ENCODE peak calls at places on chromosome 3, in eight cellular contexts. S, L, F, R, U, P, D and J are unnamed samples.

GRCh38 chr3:197365621-197366020 is 67.2 kb upstream of the DLG1 start:
- DNase-seq in S (no peak), L (no peak), F (no peak), R (no peak), U (no peak), P (no peak), D (no peak), J (no peak)

GRCh38 chr3:6753536-6753935 is 107.4 kb upstream of the GRM7 start:
- DNase-seq in S (no peak), L (no peak), F (no peak), R (no peak), U (no peak), P (peak; percentile 64), D (no peak), J (no peak)

GRCh38 chr3:24470277-24470676 is 24.4 kb downstream of the THRB start:
- DNase-seq in S (no peak), L (no peak), F (no peak), R (no peak), U (no peak), P (no peak), D (no peak), J (no peak)

GRCh38 chr3:66010348-66011097 is 28.2 kb downstream of the MAGI1 start:
- DNase-seq in S (no peak), L (no peak), F (no peak), R (no peak), U (peak; percentile 9), P (no peak), D (no peak), J (no peak)

GRCh38 chr3:62242846-62243245 is 130.5 kb downstream of the FEZF2 start:
- DNase-seq in S (no peak), L (no peak), F (no peak), R (no peak), U (no peak), P (no peak), D (no peak), J (no peak)

GRCh38 chr3:18758047-18758704 is 333.0 kb upstream of the SATB1 start:
- DNase-seq in S (no peak), L (no peak), F (no peak), R (no peak), U (peak; percentile 0), P (peak; percentile 81), D (no peak), J (peak; percentile 59)

GRCh38 chr3:188584958-188585689 is 431.2 kb downstream of the LPP start:
- DNase-seq in S (no peak), L (no peak), F (no peak), R (no peak), U (peak; percentile 51), P (no peak), D (no peak), J (peak; percentile 51)

GRCh38 chr3:107394502-107394901 is 17.3 kb downstream of the CCDC54 start:
- DNase-seq in S (no peak), L (no peak), F (no peak), R (no peak), U (no peak), P (no peak), D (no peak), J (no peak)

GRCh38 chr3:186700267-186700666 is 16.9 kb upstream of the KNG1 start:
- DNase-seq in S (no peak), L (no peak), F (no peak), R (no peak), U (no peak), P (no peak), D (no peak), J (peak; percentile 3)

GRCh38 chr3:169966951-169967915 is 626 bp downstream of the SEC62 start:
- DNase-seq in S (peak; percentile 26), L (peak; percentile 48), F (no peak), R (peak; percentile 73), U (peak; percentile 66), P (peak; percentile 56), D (peak; percentile 76), J (peak; percentile 60)

GRCh38 chr3:71476950-71477349 is 106.6 kb downstream of the FOXP1 start:
- DNase-seq in S (no peak), L (no peak), F (no peak), R (no peak), U (no peak), P (no peak), D (no peak), J (no peak)

GRCh38 chr3:107285197-107285596 is 92.0 kb upstream of the CCDC54 start:
- DNase-seq in S (peak; percentile 72), L (no peak), F (no peak), R (no peak), U (peak; percentile 74), P (no peak), D (no peak), J (peak; percentile 13)

GRCh38 chr3:169914321-169914720 is 2.9 kb downstream of the SAMD7 start:
- DNase-seq in S (peak; percentile 24), L (peak; percentile 42), F (no peak), R (no peak), U (peak; percentile 26), P (no peak), D (no peak), J (peak; percentile 71)

GRCh38 chr3:49717539-49718418 is 1.7 kb downstream of the AMIGO3 start:
- DNase-seq in S (no peak), L (no peak), F (no peak), R (no peak), U (no peak), P (no peak), D (no peak), J (no peak)

GRCh38 chr3:49720383-49721164 is 1.1 kb upstream of the AMIGO3 start:
- DNase-seq in S (no peak), L (no peak), F (no peak), R (peak; percentile 57), U (no peak), P (no peak), D (peak; percentile 65), J (no peak)

GRCh38 chr3:49721165-49721860 is 1.8 kb upstream of the AMIGO3 start:
- DNase-seq in S (no peak), L (no peak), F (no peak), R (peak; percentile 54), U (no peak), P (no peak), D (no peak), J (no peak)

GRCh38 chr3:49718419-49719213 is 868 bp downstream of the AMIGO3 start:
- DNase-seq in S (no peak), L (no peak), F (no peak), R (peak; percentile 64), U (no peak), P (no peak), D (peak; percentile 69), J (no peak)

DNA sequence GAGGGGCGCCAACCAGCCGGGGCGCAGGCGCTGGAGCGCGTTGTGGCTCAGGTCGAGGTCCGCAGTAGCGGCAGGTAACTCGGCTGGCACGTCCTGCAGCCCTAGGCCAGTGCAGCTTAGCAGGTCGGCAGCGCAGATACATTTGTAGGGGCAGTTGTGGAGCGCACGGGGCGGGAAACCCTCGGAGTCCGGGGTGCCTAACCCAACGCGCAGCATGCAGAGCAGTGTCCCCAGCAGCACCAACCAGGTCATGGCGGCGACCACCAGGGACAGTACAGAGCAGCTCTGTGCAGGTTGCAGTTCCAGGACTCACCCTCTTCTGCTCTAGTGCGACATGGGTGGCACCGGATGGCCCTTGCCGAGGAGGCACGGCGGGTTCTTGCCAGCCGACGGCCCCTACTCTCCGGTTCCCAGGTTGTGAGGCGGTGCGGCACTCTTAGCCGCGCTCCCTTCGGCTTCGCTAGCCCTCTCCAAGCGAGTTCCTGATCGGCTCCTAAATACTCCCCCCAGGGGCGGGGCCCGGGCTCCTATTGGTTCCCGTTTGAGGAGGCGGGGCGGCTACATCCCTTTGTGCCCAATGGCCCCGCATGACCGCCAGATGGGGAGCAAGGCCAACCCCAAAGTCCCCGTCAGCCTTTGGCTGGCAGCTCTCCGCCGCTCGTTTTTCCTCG is at the start of gene AMIGO3:
- DNase-seq in S (peak; percentile 90), L (peak; percentile 90), F (peak; percentile 76), R (peak; percentile 97), U (peak; percentile 93), P (peak; percentile 99), D (peak; percentile 98), J (peak; percentile 94)
- H3K4me3 ChIP-seq in S (peak within 1 kb of the TSS; percentile 53), L (peak within 1 kb of the TSS; percentile 64), F (peak within 1 kb of the TSS; percentile 75), R (peak within 1 kb of the TSS; percentile 53), U (peak within 1 kb of the TSS; percentile 58), P (peak within 1 kb of the TSS; percentile 26), D (peak within 1 kb of the TSS; percentile 51), J (peak within 1 kb of the TSS; percentile 52)

GRCh38 chr3:48409291-48410201 is 20.3 kb downstream of the PLXNB1 start:
- DNase-seq in S (no peak), L (no peak), F (no peak), R (peak; percentile 64), U (no peak), P (peak; percentile 1), D (peak; percentile 56), J (no peak)

GRCh38 chr3:48407542-48408099 is 22.3 kb downstream of the PLXNB1 start:
- DNase-seq in S (no peak), L (no peak), F (no peak), R (peak; percentile 38), U (no peak), P (no peak), D (peak; percentile 54), J (no peak)

GRCh38 chr3:48410205-48411040 is 19.5 kb downstream of the PLXNB1 start:
- DNase-seq in S (no peak), L (no peak), F (no peak), R (peak; percentile 55), U (no peak), P (peak; percentile 1), D (peak; percentile 61), J (no peak)

GRCh38 chr3:48406443-48407431 is 23.1 kb downstream of the PLXNB1 start:
- DNase-seq in S (no peak), L (no peak), F (no peak), R (peak; percentile 63), U (no peak), P (no peak), D (peak; percentile 52), J (no peak)

DNA sequence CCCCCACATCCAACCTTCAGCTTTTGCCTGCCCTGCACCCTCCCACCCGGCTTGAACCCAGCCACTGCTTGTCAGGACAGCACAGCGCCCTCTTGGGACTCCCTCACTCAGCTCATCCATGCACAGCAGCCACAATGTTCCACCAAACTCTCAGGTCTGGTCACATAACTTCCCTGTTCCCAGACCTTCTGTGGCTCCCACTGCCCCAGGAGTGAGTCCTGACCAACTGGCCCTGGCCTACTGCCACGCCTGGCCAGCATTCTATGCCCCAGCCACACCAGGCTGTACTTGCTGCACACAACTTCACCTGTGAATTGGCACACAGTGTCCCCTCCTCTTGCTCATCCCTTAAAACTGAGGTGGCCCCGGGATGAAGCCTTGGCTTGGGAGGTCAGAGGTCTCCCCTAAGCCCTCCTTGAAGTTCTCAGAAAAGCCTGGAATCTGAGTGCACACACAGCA is 21.0 kb downstream of the PLXNB1 start:
- DNase-seq in S (no peak), L (no peak), F (no peak), R (peak; percentile 63), U (no peak), P (peak; percentile 1), D (peak; percentile 53), J (no peak)
- TF ChIP-seq CTCF in S (peak; percentile 26), L (no peak), F (no peak), R (no peak), U (peak; percentile 27), P (no peak), D (no peak), J (no peak)

GRCh38 chr3:119598410-119599098 is 869 bp downstream of the PLA1A start:
- DNase-seq in S (no peak), L (no peak), F (no peak), R (no peak), U (no peak), P (no peak), D (no peak), J (no peak)
- H3K4me3 ChIP-seq in S (no peak overlapping the region), L (no peak overlapping the region), F (no peak overlapping the region), R (no peak overlapping the region), U (no peak overlapping the region), P (no peak overlapping the region), D (no peak overlapping the region), J (no peak overlapping the region)

GRCh38 chr3:138257986-138258385 is 70.9 kb downstream of the ARMC8 start:
- DNase-seq in S (no peak), L (no peak), F (no peak), R (no peak), U (no peak), P (no peak), D (no peak), J (no peak)
- TF ChIP-seq CTCF in S (no peak), L (no peak), F (no peak), R (no peak), U (no peak), P (no peak), D (no peak), J (no peak)